ENCODE peak calls at places on chromosomes 7 and 10, in ten cellular contexts. P is iris pigment epithelial cell; G is activated CD4-positive, alpha-beta T cell treated with anti-CD3 and anti-CD28 coated beads, Interleukin-2, amount 50 U/mL, for 24 hours; W is stimulated activated CD8-positive, alpha-beta memory T cell treated with anti-CD3 and anti-CD28 coated beads, Interleukin-12 subunit alpha, Interleukin-12 subunit beta, amount 100 ng/mL, for 4 hours; C is sciatic nerve; M is astrocyte of the spinal cord; T is aorta; B is activated T-cell treated with anti-CD3 and anti-CD28 coated beads, Interleukin-2, amount 50 U/mL, for 72 hours; Q is NCI-H1436; Z is germinal center. J is an unnamed sample.

GRCh38 chr7:2702594-2702957 is 14.6 kb downstream of the AMZ1 start:
- DNase-seq in P (no peak), Z (no peak), B (no peak), W (no peak), Q (no peak), T (no peak), M (no peak), C (no peak), G (no peak), J (no peak)

GRCh38 chr10:92544296-92544695 is 29.6 kb downstream of the IDE start:
- DNase-seq in P (peak; percentile 61), M (peak; percentile 6), Z (no peak), G (no peak), W (no peak), B (no peak), T (no peak), C (no peak), Q (peak; percentile 48), J (no peak)

GRCh38 chr10:88915781-88916180 is 35.7 kb downstream of the STAMBPL1 start:
- DNase-seq in T (no peak), G (no peak), W (no peak), Z (no peak), B (no peak), M (no peak), C (no peak), Q (no peak), P (no peak), J (no peak)

GRCh38 chr7:26856481-26856880 is 7.9 kb downstream of the SKAP2 start:
- DNase-seq in Z (no peak), Q (no peak), M (peak; percentile 68), T (no peak), C (no peak), P (no peak), G (no peak), B (no peak), W (no peak), J (no peak)

GRCh38 chr10:103273026-103273425 is 3.9 kb upstream of the INA start:
- DNase-seq in Z (no peak), P (peak; percentile 94), W (no peak), C (no peak), T (peak; percentile 68), B (no peak), M (peak; percentile 96), Q (no peak), G (no peak), J (peak; percentile 38)

GRCh38 chr10:16752099-16752498 is 65.1 kb downstream of the RSU1 start:
- DNase-seq in G (no peak), Z (no peak), C (no peak), B (no peak), Q (no peak), T (no peak), P (no peak), W (no peak), M (no peak), J (no peak)

GRCh38 chr7:91292506-91292905 is 28.3 kb downstream of the FZD1 start:
- DNase-seq in G (no peak), Z (no peak), W (no peak), B (no peak), M (no peak), C (no peak), P (no peak), Q (no peak), T (no peak), J (no peak)

GRCh38 chr10:120221873-120222485 is 235.0 kb upstream of the PLPP4 start:
- DNase-seq in M (peak; percentile 50), G (no peak), P (peak; percentile 61), Q (no peak), T (no peak), W (no peak), B (peak; percentile 15), Z (peak; percentile 31), C (no peak), J (no peak)

GRCh38 chr10:8056891-8057331 is 2.4 kb downstream of the GATA3 start:
- DNase-seq in Q (no peak), C (no peak), W (no peak), P (no peak), B (peak; percentile 68), M (no peak), G (peak; percentile 36), T (no peak), Z (no peak), J (no peak)